ENCODE peak calls at places on chromosomes 5 and 9, in seven cellular contexts. H is Peyer's patch, E is AG04449, K is IMR-90, V is neural progenitor cell, U is heart left ventricle, N is PC-9. P is an unnamed sample.

GRCh38 chr5:154308457-154309360 is 118.2 kb downstream of the GALNT10 start:
- DNase-seq in H (no peak), U (no peak), E (peak; percentile 77), K (peak; percentile 72), N (no peak), V (no peak), P (peak; percentile 53)

GRCh38 chr5:136754216-136754615 is 388.9 kb upstream of the TRPC7 start:
- DNase-seq in H (no peak), N (no peak), E (no peak), V (no peak), K (no peak), U (no peak), P (no peak)

GRCh38 chr9:33167949-33168535 is 906 bp upstream of the B4GALT1 start:
- DNase-seq in K (no peak), H (no peak), N (no peak), V (no peak), E (no peak), U (no peak), P (peak; percentile 31)

GRCh38 chr9:113309204-113309813 is 6.1 kb upstream of the RNF183 start:
- DNase-seq in V (peak; percentile 47), K (peak; percentile 59), H (no peak), E (no peak), N (peak; percentile 17), U (no peak), P (peak; percentile 76)

GRCh38 chr9:77839459-77840140 is 191.5 kb upstream of the GNA14 start:
- DNase-seq in E (peak; percentile 59), N (no peak), H (no peak), V (no peak), U (no peak), K (peak; percentile 53), P (peak; percentile 88)

GRCh38 chr5:76705574-76705973 is 10.4 kb upstream of the F2R start:
- DNase-seq in K (no peak), N (no peak), E (no peak), U (no peak), H (no peak), V (no peak), P (no peak)

GRCh38 chr5:127785098-127785927 is 82.1 kb downstream of the CCDC192 start:
- DNase-seq in H (no peak), K (peak; percentile 96), U (no peak), N (no peak), E (peak; percentile 51), V (no peak), P (peak; percentile 92)

GRCh38 chr5:17817946-17818345 is 183.7 kb downstream of the TAF11L14 start:
- DNase-seq in U (no peak), E (no peak), V (no peak), K (peak; percentile 18), H (no peak), N (no peak), P (peak; percentile 62)

GRCh38 chr5:71955718-71956117 is 151.6 kb upstream of the MAP1B start:
- DNase-seq in V (no peak), U (no peak), H (no peak), N (no peak), E (no peak), K (no peak), P (no peak)

GRCh38 chr5:90386099-90386710 is 23.4 kb downstream of the CETN3 start:
- DNase-seq in N (no peak), V (no peak), H (no peak), K (peak; percentile 19), E (no peak), U (no peak), P (peak; percentile 49)

GRCh38 chr9:138063785-138064184 is 186.2 kb downstream of the CACNA1B start:
- DNase-seq in U (no peak), K (no peak), H (peak; percentile 8), N (no peak), V (no peak), E (no peak), P (no peak)

GRCh38 chr9:138065287-138065686 is 187.7 kb downstream of the CACNA1B start:
- DNase-seq in V (no peak), H (peak; percentile 13), N (no peak), K (no peak), U (no peak), E (no peak), P (no peak)

GRCh38 chr9:138067594-138068367 is 190.2 kb downstream of the CACNA1B start:
- DNase-seq in H (peak; percentile 16), U (peak; percentile 1), E (no peak), K (no peak), N (no peak), V (no peak), P (no peak)

GRCh38 chr9:138064547-138064946 is 187.0 kb downstream of the CACNA1B start:
- DNase-seq in E (no peak), H (peak; percentile 10), K (no peak), V (no peak), U (no peak), N (no peak), P (no peak)

DNA sequence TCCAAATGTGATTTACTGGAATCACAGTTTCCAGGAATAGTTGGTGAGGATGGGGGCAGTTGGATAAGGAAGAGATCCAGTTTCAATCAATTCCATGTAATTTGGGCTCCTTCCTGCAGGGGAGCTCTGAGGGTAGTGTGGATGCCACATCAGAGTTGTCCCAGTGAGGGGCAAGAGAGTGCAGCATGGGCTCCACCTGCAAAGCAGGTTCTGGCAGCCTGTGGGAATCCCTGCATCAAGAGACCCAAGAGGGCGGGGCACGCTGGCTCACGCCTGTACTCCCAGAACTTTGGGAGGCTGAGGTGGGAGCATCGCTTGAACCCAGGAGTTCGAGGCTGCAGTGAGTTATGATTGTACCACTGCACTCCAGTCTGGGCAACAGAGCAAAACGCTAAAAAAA is 188.5 kb downstream of the CACNA1B start:
- DNase-seq in H (peak; percentile 5), N (no peak), U (no peak), K (no peak), V (peak; percentile 18), E (no peak), P (no peak)
- TF ChIP-seq CTCF in H (no peak), N (no peak), U (no peak), K (no peak), V (peak; percentile 41), E (no peak), P (no peak)

GRCh38 chr5:88325868-88326267 is 57.2 kb upstream of the TMEM161B start:
- DNase-seq in N (no peak), H (no peak), U (no peak), V (no peak), E (no peak), K (no peak), P (no peak)

DNA sequence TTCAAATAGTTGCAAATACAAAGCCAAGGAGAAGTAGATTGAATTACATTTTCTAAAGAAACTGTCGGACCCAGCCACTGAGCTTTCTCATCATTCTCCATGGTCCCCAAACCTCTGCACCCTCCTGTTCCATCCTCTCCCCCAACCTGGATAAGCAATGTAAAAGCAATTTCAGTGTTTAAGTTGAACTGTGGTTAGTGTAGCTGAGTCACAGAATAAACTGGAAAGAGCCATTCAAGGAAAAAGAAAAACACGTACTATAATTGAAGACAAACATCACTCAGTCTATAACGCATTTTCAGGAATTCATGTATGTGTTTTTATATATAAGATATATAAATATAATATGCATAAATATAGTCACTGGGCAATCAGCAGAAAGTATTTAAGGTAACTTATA is 54.1 kb upstream of the TMEM161B start:
- DNase-seq in U (no peak), H (no peak), K (no peak), N (no peak), V (no peak), E (no peak), P (no peak)
- H3K4me3 ChIP-seq in U (no peak overlapping the region), H (no peak overlapping the region), K (no peak overlapping the region), N (no peak overlapping the region), V (no peak overlapping the region), E (no peak overlapping the region), P (no peak overlapping the region)

GRCh38 chr9:83520292-83520691 is 17.9 kb downstream of the FRMD3 start:
- DNase-seq in K (no peak), E (peak; percentile 45), H (no peak), U (no peak), N (no peak), V (no peak), P (no peak)

GRCh38 chr9:83526221-83526620 is 12.0 kb downstream of the FRMD3 start:
- DNase-seq in U (no peak), K (no peak), E (no peak), H (no peak), V (no peak), N (no peak), P (no peak)

GRCh38 chr9:83526901-83527300 is 11.3 kb downstream of the FRMD3 start:
- DNase-seq in E (no peak), H (no peak), N (no peak), K (no peak), V (peak; percentile 45), U (no peak), P (no peak)

GRCh38 chr9:83521017-83521810 is 17.0 kb downstream of the FRMD3 start:
- DNase-seq in K (no peak), U (no peak), N (peak; percentile 28), E (no peak), H (no peak), V (no peak), P (no peak)

DNA sequence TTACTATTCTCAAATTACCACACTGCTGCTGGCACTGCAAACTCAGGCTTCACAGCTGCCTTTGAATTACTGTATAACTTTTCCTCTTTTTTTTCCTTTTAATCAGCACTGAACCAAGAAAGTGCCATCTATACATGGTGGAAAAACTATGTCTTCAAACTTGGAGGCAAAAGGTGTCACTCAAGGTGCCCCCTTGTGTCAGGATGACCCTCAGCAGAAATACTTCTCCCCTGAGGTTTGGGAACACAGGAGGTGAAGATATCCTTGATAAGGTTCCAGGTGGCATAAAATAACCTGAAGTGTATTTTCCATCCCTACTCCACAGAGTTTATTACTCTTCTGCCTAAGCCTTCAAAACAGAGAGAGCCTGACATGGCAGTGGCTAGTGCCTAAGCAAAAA is 14.5 kb downstream of the FRMD3 start:
- DNase-seq in E (no peak), U (no peak), N (no peak), H (no peak), V (no peak), K (no peak), P (no peak)
- TF ChIP-seq CTCF in E (no peak), U (no peak), N (no peak), H (no peak), V (peak; percentile 25), K (no peak), P (no peak)

GRCh38 chr9:129776938-129777768 is 24.3 kb upstream of the PTGES start:
- DNase-seq in H (peak; percentile 75), N (peak; percentile 98), V (peak; percentile 47), U (peak; percentile 97), E (peak; percentile 98), K (peak; percentile 100), P (peak; percentile 100)
- H3K4me3 ChIP-seq in H (no peak overlapping the region), N (peak overlapping the region; percentile 23), V (no peak overlapping the region), U (no peak overlapping the region), E (peak overlapping the region; percentile 36), K (peak overlapping the region; percentile 1), P (peak overlapping the region; percentile 28)

DNA sequence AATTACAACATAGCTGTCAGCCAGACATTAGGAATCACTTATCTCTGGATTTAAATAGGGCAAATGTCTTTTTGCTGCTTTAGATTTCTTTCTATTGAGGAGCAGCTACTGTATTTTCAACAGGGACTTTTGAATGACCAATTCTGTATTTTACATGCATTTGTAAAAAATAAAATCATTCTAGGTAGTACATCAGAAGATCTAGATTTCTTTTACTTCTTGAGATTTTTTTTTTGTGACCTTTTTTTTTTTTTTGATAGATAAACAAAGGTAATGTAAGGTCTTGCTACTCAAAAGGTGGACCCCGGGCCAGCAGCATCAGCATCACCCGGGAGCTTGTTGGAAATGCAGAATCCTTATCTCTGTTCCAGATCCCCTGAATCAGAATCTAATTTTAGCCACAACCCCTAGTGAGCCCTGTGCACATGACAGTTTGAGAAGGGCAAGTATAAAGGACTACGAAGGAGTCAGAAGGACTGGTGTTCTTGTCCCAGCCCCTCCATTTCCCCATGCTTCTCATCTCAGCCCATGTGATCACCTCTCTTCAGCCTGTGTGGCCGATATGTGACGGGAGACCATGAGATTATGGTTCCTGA is 37.7 kb upstream of the CKMT2 start:
- DNase-seq in E (no peak), U (no peak), V (no peak), N (no peak), K (no peak), H (no peak), P (peak; percentile 23)
- TF ChIP-seq CTCF in E (no peak), U (no peak), V (no peak), N (no peak), K (no peak), H (peak; percentile 3), P (no peak)